ENCODE peak calls at places on chromosomes 1 and 21, in nine cellular contexts. C is brain microvascular endothelial cell; N is EL; V is HuH-7.5; F is GM12864; X is activated CD8-positive, alpha-beta T cell treated with anti-CD3 and anti-CD28 coated beads, Interleukin-2, amount 10 ng/mL, durations not matched to agents 7 days and 5 days; J is HTR-8/SVneo; I is activated naive CD4-positive, alpha-beta T cell treated with anti-CD3 and anti-CD28 coated beads for 36 hours; D is HCEC 1CT. L is an unnamed sample.

GRCh38 chr1:21779613-21780521 is 3.1 kb downstream of the USP48 start:
- DNase-seq in F (peak), J (no peak), V (no peak), X (peak), I (peak), C (no peak), D (no peak), N (no peak), L (no peak)

GRCh38 chr1:64884261-64885040 is 81.9 kb downstream of the JAK1 start:
- DNase-seq in C (peak), N (no peak), V (no peak), J (no peak), I (no peak), D (no peak), F (no peak), X (no peak), L (no peak)

GRCh38 chr1:152034654-152035405 is 2.0 kb downstream of the S100A11 start:
- DNase-seq in J (peak), F (no peak), C (peak), V (peak), I (peak), N (peak), D (peak), X (peak), L (no peak)

GRCh38 chr1:41589395-41589794 is 104.9 kb upstream of the EDN2 start:
- DNase-seq in C (no peak), N (no peak), V (no peak), J (no peak), X (no peak), I (peak), D (no peak), F (no peak), L (no peak)

GRCh38 chr1:30413606-30414005 is 309.8 kb downstream of the MATN1 start:
- DNase-seq in X (peak), D (no peak), V (no peak), J (no peak), F (no peak), C (no peak), N (no peak), I (no peak), L (no peak)

GRCh38 chr1:153789478-153790148 is 14.4 kb downstream of the SLC27A3 start:
- DNase-seq in V (no peak), I (peak), F (no peak), X (no peak), D (no peak), C (no peak), N (peak), J (no peak), L (no peak)

GRCh38 chr1:36918604-36919003 is 115.7 kb downstream of the GRIK3 start:
- DNase-seq in V (no peak), J (no peak), D (no peak), X (no peak), F (no peak), N (no peak), C (no peak), I (no peak), L (no peak)

GRCh38 chr1:229240532-229240931 is 30.4 kb upstream of the RAB4A start:
- DNase-seq in D (no peak), N (no peak), X (no peak), V (no peak), C (no peak), I (no peak), J (no peak), F (no peak), L (no peak)

GRCh38 chr1:228181635-228182034 is 16.0 kb downstream of the IBA57 start:
- DNase-seq in I (no peak), F (no peak), C (no peak), V (no peak), D (no peak), X (no peak), J (no peak), N (no peak), L (no peak)

GRCh38 chr1:143691400-143691891 is 280.3 kb downstream of the FAM72C start:
- DNase-seq in J (no peak), V (no peak), F (no peak), C (peak), I (no peak), D (no peak), N (peak), X (no peak), L (no peak)

GRCh38 chr1:227913969-227914791 is 33.6 kb downstream of the WNT9A start:
- DNase-seq in D (no peak), J (no peak), I (no peak), N (no peak), X (no peak), C (no peak), F (no peak), V (no peak), L (no peak)

GRCh38 chr1:181123173-181123572 is 34.7 kb downstream of the IER5 start:
- DNase-seq in C (no peak), N (no peak), X (no peak), V (no peak), J (no peak), D (no peak), I (no peak), F (no peak), L (no peak)

GRCh38 chr1:97433520-97434175 is 487.2 kb downstream of the DPYD start:
- DNase-seq in J (no peak), X (no peak), C (peak), N (peak), I (no peak), F (no peak), V (no peak), D (peak), L (peak)

GRCh38 chr1:185045793-185046441 is 559 bp downstream of the RNF2 start:
- DNase-seq in X (peak), D (peak), F (peak), V (peak), J (peak), I (peak), N (peak), C (peak), L (no peak)

GRCh38 chr1:30054126-30054525 is 669.3 kb downstream of the MATN1 start:
- DNase-seq in D (no peak), J (no peak), C (no peak), F (no peak), V (no peak), N (no peak), I (no peak), X (no peak), L (no peak)

GRCh38 chr1:90959352-90960206 is 62.3 kb downstream of the ZNF644 start:
- DNase-seq in F (peak), J (no peak), N (peak), D (peak), V (peak), X (no peak), I (no peak), C (no peak), L (no peak)

GRCh38 chr21:43361493-43362296 is 65.2 kb downstream of the SIK1 start:
- DNase-seq in N (peak), X (peak), F (peak), D (no peak), I (peak), V (no peak), C (peak), J (no peak), L (peak)

GRCh38 chr1:88910401-88910800 is 19.0 kb upstream of the GTF2B start:
- DNase-seq in X (no peak), N (no peak), J (no peak), V (no peak), F (no peak), I (no peak), C (no peak), D (no peak), L (no peak)

GRCh38 chr1:1298861-1299685 is 8.7 kb downstream of the ACAP3 start:
- DNase-seq in I (no peak), V (no peak), N (no peak), D (no peak), C (no peak), F (no peak), X (peak), J (no peak), L (no peak)

GRCh38 chr21:39625211-39625895 is 12.6 kb downstream of the B3GALT5 start:
- DNase-seq in D (no peak), I (no peak), V (no peak), F (no peak), X (no peak), N (no peak), C (no peak), J (no peak), L (no peak)

GRCh38 chr1:170676628-170677027 is 12.7 kb downstream of the PRRX1 start:
- DNase-seq in V (no peak), D (peak), J (no peak), F (no peak), X (no peak), N (peak), C (peak), I (no peak), L (no peak)

GRCh38 chr1:225954753-225955152 is 13.7 kb upstream of the LEFTY2 start:
- DNase-seq in V (no peak), F (no peak), N (no peak), C (no peak), I (no peak), D (no peak), X (no peak), J (no peak), L (no peak)

GRCh38 chr1:54857741-54858665 is 29.0 kb downstream of the DHCR24 start:
- DNase-seq in V (no peak), F (no peak), C (peak), X (no peak), N (peak), I (no peak), D (peak), J (no peak), L (no peak)

GRCh38 chr1:155962599-155963211 is 15.6 kb downstream of the ARHGEF2 start:
- DNase-seq in X (no peak), J (no peak), F (no peak), N (peak), I (no peak), D (no peak), V (no peak), C (no peak), L (no peak)

GRCh38 chr1:226293553-226293920 is 15.4 kb downstream of the LIN9 start:
- DNase-seq in F (no peak), N (no peak), X (no peak), D (no peak), I (no peak), V (no peak), C (no peak), J (no peak), L (no peak)

GRCh38 chr1:37174876-37175275 is 140.6 kb upstream of the GRIK3 start:
- DNase-seq in C (no peak), D (no peak), X (no peak), N (no peak), J (no peak), I (no peak), F (no peak), V (no peak), L (no peak)

GRCh38 chr1:106876384-106876783 is 180.1 kb upstream of the PRMT6 start:
- DNase-seq in I (no peak), V (no peak), J (no peak), C (no peak), F (no peak), N (no peak), D (no peak), X (no peak), L (no peak)

GRCh38 chr1:103197266-103197665 is 88.9 kb upstream of the COL11A1 start:
- DNase-seq in J (no peak), C (peak), D (peak), V (no peak), N (peak), X (no peak), I (no peak), F (no peak), L (no peak)

GRCh38 chr1:220335668-220336067 is 63.4 kb upstream of the RAB3GAP2 start:
- DNase-seq in V (no peak), F (no peak), D (no peak), X (no peak), I (no peak), C (no peak), J (no peak), N (no peak), L (no peak)